ENCODE peak calls at places on chromosomes 3 and 15, in six cellular contexts. Z, X, W, P, E and B are unnamed samples.

GRCh38 chr15:41882689-41883483 is 11.0 kb downstream of the SPTBN5 start:
- DNase-seq in Z (no peak), X (no peak), W (no peak), P (no peak), E (no peak), B (no peak)

GRCh38 chr3:89446593-89446992 is 339.2 kb downstream of the EPHA3 start:
- DNase-seq in Z (no peak), X (no peak), W (no peak), P (no peak), E (no peak), B (no peak)

GRCh38 chr15:98289747-98290146 is 329.2 kb downstream of the ARRDC4 start:
- DNase-seq in Z (no peak), X (no peak), W (no peak), P (no peak), E (peak), B (no peak)

GRCh38 chr3:193391902-193392301 is 13.3 kb upstream of the ATP13A5 start:
- DNase-seq in Z (no peak), X (no peak), W (no peak), P (no peak), E (no peak), B (no peak)

GRCh38 chr3:13021141-13021933 is 51.9 kb downstream of the IQSEC1 start:
- DNase-seq in Z (no peak), X (peak), W (no peak), P (no peak), E (no peak), B (no peak)

GRCh38 chr15:68252925-68253534 is 23.5 kb upstream of the CLN6 start:
- DNase-seq in Z (no peak), X (peak), W (no peak), P (no peak), E (peak), B (peak)

GRCh38 chr15:52221730-52222129 is 30.5 kb upstream of the GNB5 start:
- DNase-seq in Z (no peak), X (no peak), W (no peak), P (no peak), E (no peak), B (no peak)

GRCh38 chr15:93523490-93523889 is 434.5 kb upstream of the RGMA start:
- DNase-seq in Z (no peak), X (no peak), W (no peak), P (no peak), E (peak), B (no peak)

GRCh38 chr15:58065445-58066041 is at the start of gene ALDH1A2:
- DNase-seq in Z (peak), X (peak), W (peak), P (no peak), E (no peak), B (peak)

GRCh38 chr15:40702077-40702476 is 7.1 kb downstream of the RAD51 start:
- DNase-seq in Z (no peak), X (peak), W (no peak), P (no peak), E (peak), B (no peak)
- TF ChIP-seq CTCF in Z (peak), X (peak), W (no peak), P (peak), E (peak), B (no peak)

GRCh38 chr3:147941984-147942383 is 532.8 kb downstream of the ZIC1 start:
- DNase-seq in Z (no peak), X (no peak), W (no peak), P (no peak), E (no peak), B (no peak)

GRCh38 chr3:147940400-147940799 is 531.2 kb downstream of the ZIC1 start:
- DNase-seq in Z (no peak), X (no peak), W (no peak), P (no peak), E (no peak), B (no peak)

GRCh38 chr3:147943265-147943945 is 534.2 kb downstream of the ZIC1 start:
- DNase-seq in Z (no peak), X (no peak), W (no peak), P (no peak), E (peak), B (no peak)

GRCh38 chr3:147940846-147941245 is 531.7 kb downstream of the ZIC1 start:
- DNase-seq in Z (no peak), X (no peak), W (no peak), P (no peak), E (no peak), B (no peak)

DNA sequence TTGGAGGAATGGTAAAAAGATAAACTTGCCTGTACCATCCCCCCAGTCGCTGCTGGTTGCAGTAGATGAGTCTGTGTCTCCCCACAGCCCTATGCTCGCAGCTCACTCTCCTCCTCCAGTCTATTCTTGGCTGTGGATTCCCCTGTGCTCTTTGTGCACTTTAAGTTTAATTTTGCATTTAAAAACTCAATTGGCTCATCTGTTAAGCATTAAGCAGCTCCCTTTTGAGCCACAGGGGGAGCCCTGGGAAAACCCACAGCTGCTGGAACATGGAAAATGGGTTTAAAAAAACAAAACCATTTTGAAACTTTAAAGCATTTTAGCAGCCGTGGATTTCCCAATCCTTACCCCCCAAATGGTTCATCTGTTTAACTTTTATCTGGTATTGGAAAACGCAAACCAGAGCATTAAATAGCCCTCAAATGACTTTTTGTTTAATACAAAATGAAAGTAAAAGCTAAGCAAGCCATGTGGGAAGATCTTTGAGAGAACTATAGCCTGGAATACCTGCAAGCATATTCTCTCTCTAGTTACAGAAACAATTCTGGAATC is 536.9 kb downstream of the ZIC1 start:
- DNase-seq in Z (peak), X (peak), W (peak), P (no peak), E (peak), B (no peak)
- TF ChIP-seq CTCF in Z (peak), X (peak), W (no peak), P (peak), E (peak), B (no peak)

DNA sequence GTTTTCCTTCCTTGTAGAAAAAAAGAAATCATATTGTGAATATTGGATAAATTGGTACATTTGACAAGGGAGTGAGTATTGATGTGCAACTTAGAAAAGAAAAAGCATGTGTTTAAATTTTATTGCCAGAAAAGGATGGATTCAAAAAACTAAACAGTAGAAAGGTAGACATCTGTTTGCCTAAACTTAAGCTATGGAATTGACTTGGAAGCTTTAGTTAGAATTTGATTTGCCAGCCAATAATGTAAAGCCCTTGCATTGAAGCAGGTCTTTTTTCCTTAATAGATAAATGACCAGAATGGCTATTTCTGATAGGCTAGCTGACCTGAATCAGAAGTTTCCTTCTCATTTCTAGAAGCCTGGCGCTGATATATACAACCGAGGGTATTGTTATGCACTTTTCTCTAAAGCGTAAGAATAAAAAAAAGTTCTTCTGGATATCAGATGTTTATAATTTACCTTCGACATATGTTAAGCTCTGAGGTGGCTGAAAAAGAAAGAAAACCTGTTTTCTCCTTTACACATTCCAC is 4.2 kb downstream of the RARB start:
- DNase-seq in Z (no peak), X (no peak), W (no peak), P (no peak), E (no peak), B (no peak)
- TF ChIP-seq CTCF in Z (no peak), X (no peak), W (no peak), P (no peak), E (no peak), B (no peak)

GRCh38 chr15:77497108-77497737 is 76.5 kb downstream of the HMG20A start:
- DNase-seq in Z (peak), X (no peak), W (no peak), P (peak), E (peak), B (no peak)
- TF ChIP-seq CTCF in Z (peak), X (no peak), W (no peak), P (no peak), E (no peak), B (no peak)

GRCh38 chr15:79009388-79009787 is 64.5 kb upstream of the CTSH start:
- DNase-seq in Z (no peak), X (no peak), W (no peak), P (no peak), E (no peak), B (no peak)

GRCh38 chr15:79006071-79006470 is 61.2 kb upstream of the CTSH start:
- DNase-seq in Z (no peak), X (no peak), W (no peak), P (no peak), E (no peak), B (no peak)

GRCh38 chr15:79008666-79009065 is 63.8 kb upstream of the CTSH start:
- DNase-seq in Z (no peak), X (no peak), W (no peak), P (no peak), E (no peak), B (no peak)

GRCh38 chr15:79004336-79004735 is 59.5 kb upstream of the CTSH start:
- DNase-seq in Z (peak), X (peak), W (no peak), P (no peak), E (peak), B (peak)

DNA sequence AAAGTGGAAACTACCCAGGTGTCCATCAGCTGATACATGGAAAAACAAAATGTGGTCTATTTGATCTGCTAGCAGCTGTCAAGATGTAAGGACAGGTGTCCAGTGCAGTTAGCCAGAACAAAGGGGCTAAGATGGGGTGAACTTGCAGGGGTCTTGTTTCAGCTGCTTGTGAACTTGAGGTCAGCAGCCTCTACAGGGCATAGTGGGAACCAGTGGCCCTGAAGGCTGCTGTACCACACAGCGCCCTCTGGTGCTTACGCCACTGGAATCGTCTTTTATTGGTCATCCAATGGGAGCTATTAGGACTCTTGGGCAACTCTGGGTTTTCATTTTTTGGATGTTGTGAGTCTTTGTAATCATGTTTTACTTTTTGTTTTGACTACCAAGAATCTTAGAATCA is 62.2 kb upstream of the CTSH start:
- DNase-seq in Z (peak), X (peak), W (peak), P (no peak), E (peak), B (peak)
- TF ChIP-seq CTCF in Z (peak), X (peak), W (no peak), P (peak), E (peak), B (peak)

DNA sequence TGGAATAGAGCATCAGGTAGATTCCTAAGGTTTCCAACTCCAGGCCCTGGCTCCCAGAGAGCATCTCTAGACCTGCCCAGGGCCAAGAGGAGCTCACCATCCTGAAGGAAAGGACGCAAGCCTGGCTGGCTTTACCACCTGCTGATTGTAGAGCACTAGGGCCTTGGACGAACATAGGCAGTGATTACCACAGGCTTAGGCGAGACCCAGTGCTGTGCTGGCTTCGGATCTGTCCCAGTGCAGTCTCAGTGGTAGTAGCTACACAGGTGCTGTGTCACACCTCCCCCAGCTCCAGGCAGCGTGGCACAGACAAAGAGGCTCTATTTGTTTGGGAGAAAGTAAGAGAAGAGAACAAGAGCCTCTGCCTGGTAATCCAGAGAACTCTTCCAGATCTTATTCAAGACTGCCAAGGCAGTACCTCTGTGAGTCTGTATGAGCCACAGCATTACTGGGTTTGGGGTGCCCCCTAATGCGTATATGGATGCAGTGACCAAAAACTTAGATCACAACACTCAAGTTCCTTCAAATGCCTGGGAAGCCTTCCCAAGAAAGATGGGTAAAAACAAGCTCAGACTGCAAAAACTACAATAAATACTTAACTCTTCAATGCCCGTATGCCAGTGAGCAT is 25.4 kb downstream of the ISG20 start:
- DNase-seq in Z (no peak), X (no peak), W (no peak), P (peak), E (no peak), B (peak)
- TF ChIP-seq CTCF in Z (peak), X (peak), W (no peak), P (peak), E (no peak), B (peak)

DNA sequence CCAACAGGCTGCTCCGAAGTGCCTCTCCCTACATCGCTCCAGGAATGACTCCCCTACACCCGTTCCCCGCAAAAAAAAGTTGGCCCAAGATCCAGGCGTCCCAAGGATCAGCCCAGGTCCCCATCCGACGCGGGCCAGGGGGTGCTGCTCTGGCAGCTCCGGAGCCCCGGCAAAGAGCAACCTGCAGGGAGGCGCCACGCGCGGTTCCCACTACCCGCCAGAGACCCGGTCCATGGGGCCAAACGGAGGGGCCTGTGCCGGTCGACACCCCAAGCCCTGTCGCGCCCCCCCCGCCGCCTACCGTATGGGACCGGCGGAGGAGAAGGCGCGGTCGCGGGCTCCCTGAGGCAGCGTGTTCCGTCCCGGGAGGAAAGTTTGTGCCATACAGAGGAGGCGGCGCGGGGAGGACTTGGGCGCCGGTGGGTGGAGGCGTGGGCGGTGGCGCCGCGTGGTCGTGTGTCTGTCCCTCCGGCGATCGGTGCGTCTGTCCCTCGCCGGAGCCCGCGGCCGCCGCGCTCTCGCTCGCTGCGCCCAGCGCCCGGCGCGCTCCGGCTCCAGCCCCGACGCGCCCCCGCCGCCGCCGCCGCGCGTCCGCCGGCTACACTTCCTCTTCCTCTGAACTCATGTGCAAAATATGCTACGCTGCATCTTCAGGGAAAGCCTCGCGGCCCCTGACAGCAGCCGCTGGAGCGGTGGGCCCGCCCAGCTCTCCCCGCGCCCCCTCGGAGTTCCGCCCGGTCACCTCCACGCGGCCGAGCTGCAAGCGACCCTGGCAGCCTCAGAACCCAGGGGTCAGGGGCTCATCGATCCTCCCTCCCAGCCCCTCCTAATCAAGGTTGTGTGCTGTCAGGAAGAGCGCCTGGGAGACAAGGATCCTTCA is at the start of gene RFTN1:
- DNase-seq in Z (peak), X (peak), W (no peak), P (no peak), E (peak), B (peak)
- TF ChIP-seq CTCF in Z (no peak), X (no peak), W (no peak), P (peak), E (no peak), B (no peak)

DNA sequence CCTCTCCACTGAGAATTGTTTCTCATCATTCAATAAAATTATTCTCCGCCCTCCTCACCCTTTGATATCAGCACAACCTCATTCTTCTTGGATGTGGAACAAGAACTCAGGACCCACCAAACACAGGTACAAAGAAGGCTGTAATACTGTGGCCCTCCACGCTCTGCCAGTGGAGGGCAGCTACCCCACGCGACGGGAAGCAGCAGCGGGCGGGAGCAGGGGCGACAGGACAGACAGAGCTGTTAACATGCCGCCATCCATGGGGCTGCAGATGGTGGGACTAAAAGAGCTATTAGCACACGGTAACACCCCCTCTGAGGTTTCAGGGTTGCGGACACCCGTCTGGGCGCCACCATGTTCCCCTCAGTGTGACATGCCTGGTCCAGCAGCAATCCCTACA is 37.5 kb downstream of the EMC4 start:
- DNase-seq in Z (peak), X (no peak), W (no peak), P (no peak), E (no peak), B (no peak)
- TF ChIP-seq CTCF in Z (peak), X (no peak), W (no peak), P (no peak), E (no peak), B (no peak)

GRCh38 chr3:8619548-8619947 is 25.1 kb downstream of the SSUH2 start:
- DNase-seq in Z (no peak), X (no peak), W (no peak), P (no peak), E (peak), B (no peak)

GRCh38 chr3:8621141-8621540 is 23.5 kb downstream of the SSUH2 start:
- DNase-seq in Z (no peak), X (no peak), W (no peak), P (no peak), E (no peak), B (no peak)

GRCh38 chr3:8623741-8624140 is 20.9 kb downstream of the SSUH2 start:
- DNase-seq in Z (no peak), X (no peak), W (no peak), P (no peak), E (no peak), B (no peak)

GRCh38 chr3:8622873-8623725 is 21.5 kb downstream of the SSUH2 start:
- DNase-seq in Z (peak), X (peak), W (peak), P (peak), E (peak), B (peak)

GRCh38 chr3:8621872-8622271 is 22.7 kb downstream of the SSUH2 start:
- DNase-seq in Z (no peak), X (no peak), W (no peak), P (no peak), E (peak), B (no peak)
- TF ChIP-seq CTCF in Z (no peak), X (no peak), W (no peak), P (no peak), E (no peak), B (no peak)